ENCODE peak calls at places on chromosome 9, in six cellular contexts. B is tibial artery, U is GM13977, C is smooth muscle cell of the brain vasculature, G is Kasumi-1, L is hypothalamus. V is an unnamed sample.

GRCh38 chr9:127418037-127418471 is 6.1 kb upstream of the ZNF79 start:
- DNase-seq in U (peak; percentile 65), B (no peak), C (no peak), L (no peak), G (peak; percentile 39), V (no peak)

GRCh38 chr9:96222132-96222531 is 79.8 kb downstream of the HSD17B3 start:
- DNase-seq in G (peak; percentile 47), L (no peak), U (peak; percentile 33), B (no peak), C (no peak), V (no peak)

GRCh38 chr9:14158911-14159310 is 155.0 kb downstream of the NFIB start:
- DNase-seq in C (no peak), L (no peak), G (no peak), U (no peak), B (no peak), V (no peak)

GRCh38 chr9:126043691-126044090 is 282.9 kb upstream of the MVB12B start:
- DNase-seq in U (no peak), L (no peak), B (no peak), C (no peak), G (no peak), V (no peak)

GRCh38 chr9:135914921-135915320 is 7.6 kb upstream of the CAMSAP1 start:
- DNase-seq in C (no peak), G (no peak), L (no peak), B (no peak), U (no peak), V (no peak)

GRCh38 chr9:135884328-135885035 is 22.9 kb downstream of the CAMSAP1 start:
- DNase-seq in B (no peak), U (no peak), G (no peak), C (no peak), L (no peak), V (no peak)

GRCh38 chr9:130021123-130021522 is 21.9 kb downstream of the FNBP1 start:
- DNase-seq in C (no peak), B (no peak), L (no peak), U (no peak), G (no peak), V (no peak)

GRCh38 chr9:107425110-107426025 is 64.2 kb downstream of the KLF4 start:
- DNase-seq in C (peak; percentile 24), U (peak; percentile 59), G (peak; percentile 24), L (peak; percentile 48), B (peak; percentile 91), V (peak; percentile 78)

GRCh38 chr9:15824310-15824709 is 271.5 kb downstream of the CCDC171 start:
- DNase-seq in C (peak; percentile 35), B (no peak), L (no peak), G (no peak), U (no peak), V (no peak)

GRCh38 chr9:32389365-32389764 is 4.9 kb downstream of the ACO1 start:
- DNase-seq in U (no peak), B (no peak), L (no peak), C (no peak), G (no peak), V (no peak)

GRCh38 chr9:120733190-120733589 is 18.9 kb upstream of the MEGF9 start:
- DNase-seq in G (no peak), U (no peak), C (no peak), L (peak; percentile 64), B (peak; percentile 66), V (no peak)

GRCh38 chr9:131227112-131228058 is 48.9 kb downstream of the FAM78A start:
- DNase-seq in U (no peak), B (no peak), C (no peak), L (no peak), G (no peak), V (no peak)

GRCh38 chr9:32665101-32665500 is 29.6 kb upstream of the TAF1L start:
- DNase-seq in C (no peak), B (no peak), L (no peak), G (no peak), U (no peak), V (no peak)

GRCh38 chr9:92877531-92878430 is at the start of gene ZNF484:
- DNase-seq in C (peak; percentile 97), L (peak; percentile 88), G (peak; percentile 91), U (peak; percentile 92), B (peak; percentile 98), V (peak; percentile 97)

GRCh38 chr9:120569556-120569955 is 10.4 kb downstream of the CDK5RAP2 start:
- DNase-seq in B (no peak), L (no peak), U (no peak), C (no peak), G (no peak), V (no peak)

GRCh38 chr9:127904888-127905728 is 5.7 kb upstream of the ST6GALNAC6 start:
- DNase-seq in C (no peak), G (peak; percentile 58), U (no peak), L (no peak), B (no peak), V (no peak)

GRCh38 chr9:12813960-12814876 is 39.4 kb downstream of the LURAP1L start:
- DNase-seq in L (no peak), B (peak; percentile 80), U (peak; percentile 12), G (no peak), C (peak; percentile 79), V (peak; percentile 71)

GRCh38 chr9:8579661-8580060 is 780.1 kb upstream of the DMAC1 start:
- DNase-seq in B (no peak), U (no peak), G (no peak), C (no peak), L (no peak), V (no peak)

GRCh38 chr9:35689601-35690446 is at the start of gene TPM2:
- DNase-seq in G (no peak), C (no peak), U (no peak), L (no peak), B (peak; percentile 80), V (peak; percentile 91)

GRCh38 chr9:108784128-108784490 is 71.7 kb downstream of the ACTL7B start:
- DNase-seq in B (no peak), G (peak; percentile 68), C (no peak), L (no peak), U (no peak), V (no peak)

GRCh38 chr9:75104607-75105006 is 16.3 kb downstream of the OSTF1 start:
- DNase-seq in G (no peak), U (no peak), L (no peak), B (no peak), C (no peak), V (no peak)

GRCh38 chr9:4375424-4376195 is 75.7 kb upstream of the GLIS3 start:
- DNase-seq in B (no peak), G (peak; percentile 8), L (no peak), U (peak; percentile 26), C (peak; percentile 29), V (no peak)

GRCh38 chr9:87206064-87206661 is 258.9 kb upstream of the GAS1 start:
- DNase-seq in G (no peak), C (no peak), B (no peak), U (no peak), L (no peak), V (no peak)

GRCh38 chr9:35760651-35761050 is 6.6 kb upstream of the MSMP start:
- DNase-seq in L (no peak), B (peak; percentile 57), U (no peak), C (no peak), G (no peak), V (no peak)

GRCh38 chr9:137275937-137276756 is 1.4 kb upstream of the TOR4A start:
- DNase-seq in C (no peak), B (no peak), G (no peak), U (no peak), L (no peak), V (no peak)

GRCh38 chr9:113593682-113594281 is 130.3 kb downstream of the RGS3 start:
- DNase-seq in L (peak; percentile 95), B (peak; percentile 95), U (peak; percentile 68), C (peak; percentile 85), G (peak; percentile 82), V (peak; percentile 93)

GRCh38 chr9:72362118-72362531 is 2.9 kb downstream of the ZFAND5 start:
- DNase-seq in G (no peak), L (no peak), C (no peak), B (no peak), U (no peak), V (no peak)

GRCh38 chr9:135039266-135039870 is 48.1 kb upstream of the OLFM1 start:
- DNase-seq in U (no peak), G (no peak), C (no peak), B (no peak), L (no peak), V (no peak)

GRCh38 chr9:32589083-32589713 is 16.2 kb upstream of the NDUFB6 start:
- DNase-seq in C (peak; percentile 12), L (no peak), U (peak; percentile 54), B (no peak), G (peak; percentile 88), V (no peak)

GRCh38 chr9:134689320-134690181 is 47.9 kb downstream of the COL5A1 start:
- DNase-seq in B (peak; percentile 82), U (peak; percentile 65), L (no peak), G (no peak), C (no peak), V (peak; percentile 76)

GRCh38 chr9:130111805-130112204 is 58.1 kb downstream of the GPR107 start:
- DNase-seq in C (no peak), B (no peak), G (no peak), L (no peak), U (no peak), V (peak; percentile 32)

GRCh38 chr9:97440160-97440559 is 28.3 kb downstream of the TDRD7 start:
- DNase-seq in L (no peak), B (no peak), G (no peak), C (no peak), U (no peak), V (no peak)

GRCh38 chr9:2417730-2418129 is 203.9 kb upstream of the VLDLR start:
- DNase-seq in L (no peak), C (no peak), G (no peak), U (no peak), B (no peak), V (no peak)

GRCh38 chr9:13386324-13386723 is 106.8 kb upstream of the MPDZ start:
- DNase-seq in G (no peak), L (no peak), B (no peak), U (no peak), C (no peak), V (no peak)

GRCh38 chr9:14692918-14693861 is at the start of gene ZDHHC21:
- DNase-seq in B (peak; percentile 65), G (no peak), C (no peak), U (peak; percentile 85), L (peak; percentile 65), V (peak; percentile 43)